ENCODE peak calls at places on chromosomes 11 and 22, in four cellular contexts. Q is heart right ventricle, M is caudate nucleus, V is nephron progenitor cell. W is an unnamed sample.

GRCh38 chr11:61777234-61778090 is 14.9 kb downstream of the TMEM258 start:
- DNase-seq in Q (peak), M (no peak), V (peak), W (peak)

GRCh38 chr11:129855086-129855485 is 39.4 kb downstream of the TMEM45B start:
- DNase-seq in Q (no peak), M (no peak), V (no peak), W (no peak)

GRCh38 chr11:33620423-33621120 is 80.1 kb downstream of the C11orf91 start:
- DNase-seq in Q (no peak), M (no peak), V (no peak), W (no peak)

GRCh38 chr11:113481672-113482071 is 6.5 kb upstream of the DRD2 start:
- DNase-seq in Q (no peak), M (no peak), V (no peak), W (no peak)

GRCh38 chr11:46983598-46983997 is 47.0 kb downstream of the CSTPP1 start:
- DNase-seq in Q (no peak), M (no peak), V (no peak), W (no peak)

GRCh38 chr11:78074756-78075155 is 4.9 kb downstream of the NDUFC2 start:
- DNase-seq in Q (no peak), M (no peak), V (no peak), W (no peak)

GRCh38 chr11:12841946-12842630 is 167.0 kb upstream of the RASSF10 start:
- DNase-seq in Q (no peak), M (no peak), V (peak), W (no peak)

GRCh38 chr11:69374110-69374981 is 80.4 kb downstream of the MYEOV start:
- DNase-seq in Q (no peak), M (no peak), V (no peak), W (peak)

GRCh38 chr22:40043086-40043485 is 48.3 kb downstream of the FAM83F start:
- DNase-seq in Q (no peak), M (no peak), V (no peak), W (no peak)

GRCh38 chr11:59158206-59159068 is 13.5 kb upstream of the DTX4 start:
- DNase-seq in Q (no peak), M (peak), V (peak), W (no peak)

GRCh38 chr11:46564459-46564858 is 29.4 kb downstream of the AMBRA1 start:
- DNase-seq in Q (no peak), M (no peak), V (no peak), W (no peak)

GRCh38 chr11:130798280-130798679 is 118.0 kb downstream of the SNX19 start:
- DNase-seq in Q (no peak), M (no peak), V (no peak), W (no peak)

GRCh38 chr11:49442669-49443068 is 234.3 kb upstream of the FOLH1 start:
- DNase-seq in Q (no peak), M (no peak), V (no peak), W (no peak)

GRCh38 chr11:76752321-76753175 is 30.6 kb upstream of the TSKU start:
- DNase-seq in Q (peak), M (no peak), V (no peak), W (peak)

GRCh38 chr11:72227316-72228228 is 3.0 kb downstream of the INPPL1 start:
- DNase-seq in Q (no peak), M (peak), V (no peak), W (peak)

GRCh38 chr11:126751242-126751641 is 249.3 kb downstream of the KIRREL3 start:
- DNase-seq in Q (no peak), M (no peak), V (no peak), W (no peak)

GRCh38 chr11:78100276-78101040 is 20.8 kb upstream of the NDUFC2 start:
- DNase-seq in Q (no peak), M (no peak), V (no peak), W (no peak)

GRCh38 chr22:17232406-17232805 is 13.2 kb upstream of the ADA2 start:
- DNase-seq in Q (no peak), M (no peak), V (no peak), W (no peak)

GRCh38 chr11:18295316-18295715 is 26.6 kb downstream of the HPS5 start:
- DNase-seq in Q (no peak), M (no peak), V (no peak), W (no peak)

GRCh38 chr22:49657275-49657973 is 170.2 kb downstream of the BRD1 start:
- DNase-seq in Q (peak), M (no peak), V (no peak), W (peak)

GRCh38 chr11:66718320-66718971 is 10.6 kb downstream of the SPTBN2 start:
- DNase-seq in Q (no peak), M (no peak), V (no peak), W (no peak)

GRCh38 chr22:39215430-39216142 is 29.2 kb downstream of the PDGFB start:
- DNase-seq in Q (no peak), M (no peak), V (no peak), W (peak)

GRCh38 chr11:86849679-86850078 is 49.3 kb downstream of the PRSS23 start:
- DNase-seq in Q (no peak), M (no peak), V (no peak), W (no peak)

GRCh38 chr22:26259510-26259909 is 90.2 kb downstream of the SEZ6L start:
- DNase-seq in Q (no peak), M (no peak), V (peak), W (peak)

W was measured in left ventricle myocardium superior.